ENCODE peak calls at places on chromosomes 13 and 19, in nine cellular contexts. E is fibroblast of mammary gland; F is stimulated activated CD8-positive, alpha-beta memory T cell treated with anti-CD3 and anti-CD28 coated beads, Interleukin-4, amount 100 ng/mL, for 24 hours; A is RWPE2; G is CD4-positive, alpha-beta T cell; J is heart left ventricle; Y is thoracic aorta; V is stimulated activated CD4-positive, alpha-beta T cell treated with anti-CD3 and anti-CD28 coated beads, Interleukin-4, amount 100 ng/mL, for 1 hour; P is transverse colon. Z is an unnamed sample.

GRCh38 chr13:33174491-33174890 is 111.1 kb downstream of the STARD13 start:
- DNase-seq in F (no peak), P (no peak), A (no peak), G (no peak), E (no peak), V (no peak), Y (no peak), J (no peak), Z (no peak)

GRCh38 chr19:42555317-42555716 is 27.0 kb upstream of the CEACAM1 start:
- DNase-seq in J (peak), G (no peak), E (no peak), F (no peak), A (no peak), V (no peak), P (no peak), Y (no peak), Z (no peak)

GRCh38 chr19:19270749-19271571 is 2.1 kb downstream of the TM6SF2 start:
- DNase-seq in P (no peak), F (no peak), E (no peak), V (no peak), Y (no peak), A (no peak), G (no peak), J (no peak), Z (no peak)

GRCh38 chr13:57634829-57635165 is 3.3 kb downstream of the PCDH17 start:
- DNase-seq in F (no peak), E (no peak), V (no peak), A (peak), Y (no peak), J (peak), P (no peak), G (no peak), Z (no peak)

GRCh38 chr19:6010107-6010506 is 32.2 kb upstream of the RANBP3 start:
- DNase-seq in A (no peak), G (no peak), J (no peak), V (no peak), F (no peak), P (no peak), Y (no peak), E (no peak), Z (no peak)

GRCh38 chr19:56566904-56567273 is 379 bp upstream of the ZNF470 start:
- DNase-seq in F (peak), J (peak), A (no peak), G (peak), Y (peak), E (peak), P (peak), V (peak), Z (peak)

GRCh38 chr13:74443623-74444022 is 309.4 kb upstream of the KLF12 start:
- DNase-seq in J (no peak), Y (no peak), G (no peak), E (peak), V (no peak), A (no peak), F (no peak), P (no peak), Z (no peak)

GRCh38 chr19:10681658-10682057 is 19.6 kb upstream of the QTRT1 start:
- DNase-seq in J (no peak), P (no peak), A (no peak), G (no peak), V (no peak), Y (no peak), E (no peak), F (no peak), Z (no peak)

GRCh38 chr13:94662274-94662945 is 49.9 kb downstream of the SOX21 start:
- DNase-seq in Y (no peak), P (no peak), J (no peak), A (no peak), V (no peak), E (no peak), F (no peak), G (no peak), Z (no peak)

GRCh38 chr19:41696402-41697197 is 8.5 kb upstream of the CEACAM7 start:
- DNase-seq in F (no peak), Y (no peak), A (peak), P (peak), J (no peak), G (no peak), V (no peak), E (no peak), Z (no peak)

GRCh38 chr19:38851622-38852230 is 1.9 kb upstream of the HNRNPL start:
- DNase-seq in E (peak), G (peak), A (peak), J (peak), F (peak), V (peak), Y (peak), P (peak), Z (peak)

GRCh38 chr19:18650048-18650435 is 13.2 kb downstream of the KLHL26 start:
- DNase-seq in E (peak), A (no peak), G (no peak), F (no peak), J (peak), V (no peak), Y (no peak), P (no peak), Z (no peak)